ENCODE peak calls at places on chromosome 15, in seven cellular contexts. One of them, this sample, is unnamed.

GRCh38 chr15:100842756-100843730 is 36.6 kb upstream of the ALDH1A3 start:
- DNase-seq in HCT116: no peak
- DNase-seq in heart right ventricle: no peak
- DNase-seq in neuronal stem cell: no peak
- DNase-seq in NT2/D1: no peak
- DNase-seq in pancreas: no peak
- DNase-seq in ovary: no peak
- DNase-seq in this sample: no peak

GRCh38 chr15:91224750-91225380 is 124.8 kb downstream of the SV2B start:
- DNase-seq in HCT116: peak; percentile 47
- DNase-seq in heart right ventricle: peak; percentile 21
- DNase-seq in neuronal stem cell: peak; percentile 67
- DNase-seq in NT2/D1: peak; percentile 70
- DNase-seq in pancreas: no peak
- DNase-seq in ovary: no peak
- DNase-seq in this sample: no peak

GRCh38 chr15:90838066-90838465 is 30.3 kb upstream of the FURIN start:
- DNase-seq in HCT116: no peak
- DNase-seq in heart right ventricle: no peak
- DNase-seq in neuronal stem cell: no peak
- DNase-seq in NT2/D1: no peak
- DNase-seq in pancreas: no peak
- DNase-seq in ovary: no peak
- DNase-seq in this sample: no peak

GRCh38 chr15:86611392-86612040 is 531.8 kb downstream of the AGBL1 start:
- DNase-seq in HCT116: no peak
- DNase-seq in heart right ventricle: no peak
- DNase-seq in neuronal stem cell: no peak
- DNase-seq in NT2/D1: no peak
- DNase-seq in pancreas: no peak
- DNase-seq in ovary: no peak
- DNase-seq in this sample: peak; percentile 50

GRCh38 chr15:92611995-92612745 is 43.4 kb downstream of the FAM174B start:
- DNase-seq in HCT116: no peak
- DNase-seq in heart right ventricle: no peak
- DNase-seq in neuronal stem cell: no peak
- DNase-seq in NT2/D1: no peak
- DNase-seq in pancreas: no peak
- DNase-seq in ovary: no peak
- DNase-seq in this sample: no peak

GRCh38 chr15:68210821-68211655 is 5.9 kb upstream of the CALML4 start:
- DNase-seq in HCT116: no peak
- DNase-seq in heart right ventricle: peak; percentile 69
- DNase-seq in neuronal stem cell: peak; percentile 61
- DNase-seq in NT2/D1: peak; percentile 42
- DNase-seq in pancreas: peak; percentile 81
- DNase-seq in ovary: peak; percentile 72
- DNase-seq in this sample: peak; percentile 35

GRCh38 chr15:23402140-23402539 is 44.9 kb downstream of the GOLGA6L2 start:
- DNase-seq in HCT116: no peak
- DNase-seq in heart right ventricle: no peak
- DNase-seq in neuronal stem cell: no peak
- DNase-seq in NT2/D1: no peak
- DNase-seq in pancreas: no peak
- DNase-seq in ovary: no peak
- DNase-seq in this sample: no peak

GRCh38 chr15:41476416-41477048 is 17.1 kb upstream of the ITPKA start:
- DNase-seq in HCT116: no peak
- DNase-seq in heart right ventricle: no peak
- DNase-seq in neuronal stem cell: no peak
- DNase-seq in NT2/D1: no peak
- DNase-seq in pancreas: no peak
- DNase-seq in ovary: no peak
- DNase-seq in this sample: no peak

GRCh38 chr15:38490231-38490630 is 36.3 kb downstream of the FAM98B start:
- DNase-seq in HCT116: no peak
- DNase-seq in heart right ventricle: no peak
- DNase-seq in neuronal stem cell: no peak
- DNase-seq in NT2/D1: no peak
- DNase-seq in pancreas: no peak
- DNase-seq in ovary: no peak
- DNase-seq in this sample: no peak

GRCh38 chr15:48479751-48480150 is 148.5 kb downstream of the DUT start:
- DNase-seq in HCT116: no peak
- DNase-seq in heart right ventricle: no peak
- DNase-seq in neuronal stem cell: no peak
- DNase-seq in NT2/D1: no peak
- DNase-seq in pancreas: no peak
- DNase-seq in ovary: no peak
- DNase-seq in this sample: no peak
- H3K36me3 ChIP-seq in HCT116: no peaks in the 10 kb centered on the region
- H3K36me3 ChIP-seq in heart right ventricle: peaks cover 78% of the 10 kb centered on the region
- H3K36me3 ChIP-seq in neuronal stem cell: peaks cover 3% of the 10 kb centered on the region
- H3K36me3 ChIP-seq in NT2/D1: no peaks in the 10 kb centered on the region
- H3K36me3 ChIP-seq in pancreas: no peaks in the 10 kb centered on the region
- H3K36me3 ChIP-seq in ovary: no peaks in the 10 kb centered on the region
- H3K36me3 ChIP-seq in this sample: peaks cover 86% of the 10 kb centered on the region

GRCh38 chr15:25060996-25061620 is 106.3 kb downstream of the SNRPN start:
- DNase-seq in HCT116: no peak
- DNase-seq in heart right ventricle: no peak
- DNase-seq in neuronal stem cell: no peak
- DNase-seq in NT2/D1: no peak
- DNase-seq in pancreas: peak; percentile 8
- DNase-seq in ovary: no peak
- DNase-seq in this sample: no peak
- H3K9me3 ChIP-seq in HCT116: peaks cover 16% of the 10 kb centered on the region
- H3K9me3 ChIP-seq in heart right ventricle: peaks cover 100% of the 10 kb centered on the region
- H3K9me3 ChIP-seq in neuronal stem cell: peaks cover 100% of the 10 kb centered on the region
- H3K9me3 ChIP-seq in NT2/D1: peaks cover 100% of the 10 kb centered on the region
- H3K9me3 ChIP-seq in pancreas: no peaks in the 10 kb centered on the region
- H3K9me3 ChIP-seq in ovary: peaks cover 100% of the 10 kb centered on the region
- H3K9me3 ChIP-seq in this sample: peaks cover 5% of the 10 kb centered on the region

GRCh38 chr15:60346653-60347052 is 51.1 kb downstream of the ANXA2 start:
- DNase-seq in HCT116: no peak
- DNase-seq in heart right ventricle: no peak
- DNase-seq in neuronal stem cell: no peak
- DNase-seq in NT2/D1: no peak
- DNase-seq in pancreas: no peak
- DNase-seq in ovary: no peak
- DNase-seq in this sample: no peak

GRCh38 chr15:60346077-60346476 is 51.7 kb downstream of the ANXA2 start:
- DNase-seq in HCT116: no peak
- DNase-seq in heart right ventricle: no peak
- DNase-seq in neuronal stem cell: no peak
- DNase-seq in NT2/D1: no peak
- DNase-seq in pancreas: no peak
- DNase-seq in ovary: no peak
- DNase-seq in this sample: no peak

GRCh38 chr15:60344987-60345386 is 52.8 kb downstream of the ANXA2 start:
- DNase-seq in HCT116: no peak
- DNase-seq in heart right ventricle: no peak
- DNase-seq in neuronal stem cell: no peak
- DNase-seq in NT2/D1: no peak
- DNase-seq in pancreas: no peak
- DNase-seq in ovary: no peak
- DNase-seq in this sample: no peak

GRCh38 chr15:60347480-60348069 is 50.2 kb downstream of the ANXA2 start:
- DNase-seq in HCT116: no peak
- DNase-seq in heart right ventricle: no peak
- DNase-seq in neuronal stem cell: no peak
- DNase-seq in NT2/D1: peak; percentile 38
- DNase-seq in pancreas: no peak
- DNase-seq in ovary: no peak
- DNase-seq in this sample: no peak

DNA sequence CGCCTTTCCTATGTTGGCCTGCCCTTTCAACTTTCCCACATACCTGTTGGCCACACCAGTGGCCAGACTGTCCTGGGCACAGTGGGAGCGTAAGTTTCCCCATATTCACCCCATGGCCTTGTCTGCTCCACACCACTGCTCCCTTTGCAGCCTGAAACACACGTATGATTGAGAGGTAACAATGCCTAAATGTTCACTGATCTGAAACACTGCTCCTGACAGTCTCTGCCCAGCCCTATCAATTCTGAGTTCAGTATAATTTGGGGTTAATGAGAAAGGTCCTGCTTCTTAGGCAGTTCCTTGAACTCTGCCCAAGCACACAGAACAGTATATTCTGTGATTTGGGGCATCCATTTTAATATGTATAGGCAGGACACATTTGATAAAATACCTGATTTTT is 52.2 kb downstream of the ANXA2 start:
- DNase-seq in HCT116: no peak
- DNase-seq in heart right ventricle: no peak
- DNase-seq in neuronal stem cell: no peak
- DNase-seq in NT2/D1: no peak
- DNase-seq in pancreas: no peak
- DNase-seq in ovary: no peak
- DNase-seq in this sample: no peak
- H3K36me3 ChIP-seq in HCT116: peaks cover 46% of the 10 kb centered on the region
- H3K36me3 ChIP-seq in heart right ventricle: peaks cover 58% of the 10 kb centered on the region
- H3K36me3 ChIP-seq in neuronal stem cell: peaks cover 3% of the 10 kb centered on the region
- H3K36me3 ChIP-seq in NT2/D1: peaks cover 52% of the 10 kb centered on the region
- H3K36me3 ChIP-seq in pancreas: no peaks in the 10 kb centered on the region
- H3K36me3 ChIP-seq in ovary: no peaks in the 10 kb centered on the region
- H3K36me3 ChIP-seq in this sample: peaks cover 68% of the 10 kb centered on the region

GRCh38 chr15:84001037-84001436 is 234.5 kb upstream of the GOLGA6L4 start:
- DNase-seq in HCT116: no peak
- DNase-seq in heart right ventricle: no peak
- DNase-seq in neuronal stem cell: no peak
- DNase-seq in NT2/D1: no peak
- DNase-seq in pancreas: no peak
- DNase-seq in ovary: no peak
- DNase-seq in this sample: no peak

GRCh38 chr15:84009616-84010015 is 226.0 kb upstream of the GOLGA6L4 start:
- DNase-seq in HCT116: no peak
- DNase-seq in heart right ventricle: peak; percentile 8
- DNase-seq in neuronal stem cell: no peak
- DNase-seq in NT2/D1: no peak
- DNase-seq in pancreas: no peak
- DNase-seq in ovary: no peak
- DNase-seq in this sample: no peak

GRCh38 chr15:84001655-84002054 is 233.9 kb upstream of the GOLGA6L4 start:
- DNase-seq in HCT116: no peak
- DNase-seq in heart right ventricle: no peak
- DNase-seq in neuronal stem cell: no peak
- DNase-seq in NT2/D1: no peak
- DNase-seq in pancreas: no peak
- DNase-seq in ovary: no peak
- DNase-seq in this sample: no peak

GRCh38 chr15:84006467-84006866 is 229.1 kb upstream of the GOLGA6L4 start:
- DNase-seq in HCT116: no peak
- DNase-seq in heart right ventricle: no peak
- DNase-seq in neuronal stem cell: no peak
- DNase-seq in NT2/D1: no peak
- DNase-seq in pancreas: no peak
- DNase-seq in ovary: no peak
- DNase-seq in this sample: no peak
- H3K9me3 ChIP-seq in HCT116: no peaks in the 10 kb centered on the region
- H3K9me3 ChIP-seq in heart right ventricle: no peaks in the 10 kb centered on the region
- H3K9me3 ChIP-seq in neuronal stem cell: no peaks in the 10 kb centered on the region
- H3K9me3 ChIP-seq in NT2/D1: no peaks in the 10 kb centered on the region
- H3K9me3 ChIP-seq in pancreas: no peaks in the 10 kb centered on the region
- H3K9me3 ChIP-seq in ovary: no peaks in the 10 kb centered on the region
- H3K9me3 ChIP-seq in this sample: no peaks in the 10 kb centered on the region

This sample was measured in MG63.